ENCODE peak calls at places on chromosomes 4 and X, in four cellular contexts. I, X, T and R are unnamed samples. For H3K9me3 and H3K4me1, the result is how much of the 10 kb centered on the place peaks cover.

GRCh38 chr4:7403001-7403400 is 31.7 kb downstream of the PSAPL1 start:
- DNase-seq in I (no peak), T (no peak), X (no peak), R (peak)

GRCh38 chr4:27079056-27079455 is 218.4 kb downstream of the STIM2 start:
- DNase-seq in X (no peak), I (no peak), T (no peak), R (no peak)

GRCh38 chr4:14059006-14059405 is 431.5 kb upstream of the BOD1L1 start:
- DNase-seq in I (no peak), T (no peak), X (no peak), R (no peak)

GRCh38 chr4:13535118-13535517 is 9.2 kb downstream of the NKX3-2 start:
- DNase-seq in T (no peak), I (no peak), X (no peak), R (no peak)

GRCh38 chrX:114152130-114152529 is 431.8 kb upstream of the HTR2C start:
- DNase-seq in T (no peak), I (no peak), X (no peak), R (peak)

GRCh38 chr4:138562544-138562961 is 320.4 kb upstream of the SLC7A11 start:
- DNase-seq in I (no peak), X (no peak), T (no peak), R (no peak)

GRCh38 chr4:53043900-53044650 is 182.0 kb downstream of the RASL11B start:
- DNase-seq in I (no peak), T (no peak), X (no peak), R (no peak)

GRCh38 chr4:139265654-139266053 is 14.4 kb downstream of the MGARP start:
- DNase-seq in I (no peak), T (no peak), X (no peak), R (no peak)

GRCh38 chrX:51803833-51804232 is 60.6 kb downstream of the GSPT2 start:
- DNase-seq in I (no peak), T (no peak), X (no peak), R (no peak)

GRCh38 chrX:109839694-109840358 is 106.8 kb upstream of the ACSL4 start:
- DNase-seq in T (no peak), I (no peak), X (peak), R (no peak)

GRCh38 chr4:168859888-168860694 is 150.0 kb downstream of the CBR4 start:
- DNase-seq in I (no peak), X (no peak), T (peak), R (no peak)

GRCh38 chr4:138222041-138222440 is 20.1 kb downstream of the SLC7A11 start:
- DNase-seq in T (no peak), I (no peak), X (no peak), R (peak)

GRCh38 chr4:2047781-2048581 is 11.1 kb upstream of the NAT8L start:
- DNase-seq in X (no peak), T (no peak), I (peak), R (no peak)

GRCh38 chr4:159765402-159765801 is 662.5 kb downstream of the RAPGEF2 start:
- DNase-seq in X (no peak), T (no peak), I (no peak), R (no peak)

GRCh38 chr4:149884046-149884445 is 68.4 kb upstream of the IQCM start:
- DNase-seq in I (no peak), T (peak), X (no peak), R (no peak)

GRCh38 chr4:54187148-54187547 is 41.9 kb upstream of the PDGFRA start:
- DNase-seq in I (no peak), X (no peak), T (peak), R (no peak)

GRCh38 chrX:793216-793770 is 162.7 kb downstream of the SHOX start:
- DNase-seq in X (peak), I (no peak), T (no peak), R (no peak)

GRCh38 chrX:27445438-27445837 is 17.7 kb downstream of the PPP4R3C start:
- DNase-seq in X (no peak), I (no peak), T (no peak), R (no peak)

GRCh38 chr4:170259631-170260153 is 169.9 kb upstream of the AADAT start:
- DNase-seq in T (peak), I (peak), X (peak), R (peak)

GRCh38 chr4:118154643-118155042 is 120.4 kb downstream of the NDST3 start:
- DNase-seq in T (no peak), X (no peak), I (no peak), R (peak)

GRCh38 chrX:103464071-103464773 is 55.1 kb downstream of the RAB40A start:
- DNase-seq in T (peak), I (no peak), X (peak), R (peak)

GRCh38 chrX:115898382-115899001 is 272.1 kb upstream of the AGTR2 start:
- DNase-seq in I (no peak), X (peak), T (no peak), R (no peak)

GRCh38 chr4:5927747-5928146 is 34.9 kb upstream of the CRMP1 start:
- DNase-seq in T (no peak), X (no peak), I (no peak), R (no peak)

GRCh38 chrX:122046815-122047214 is 999.4 kb downstream of the GLUD2 start:
- DNase-seq in T (no peak), I (no peak), X (no peak), R (no peak)

GRCh38 chrX:118528089-118528753 is 32.6 kb downstream of the DOCK11 start:
- DNase-seq in T (no peak), X (no peak), I (no peak), R (no peak)

GRCh38 chr4:1536579-1537409 is 130.6 kb upstream of the NKX1-1 start:
- DNase-seq in T (no peak), X (no peak), I (no peak), R (no peak)

GRCh38 chrX:96909291-96909690 is 25.6 kb downstream of the RPA4 start:
- DNase-seq in I (no peak), X (no peak), T (no peak), R (no peak)

GRCh38 chr4:7199129-7199725 is 6.9 kb downstream of the SORCS2 start:
- DNase-seq in T (no peak), I (peak), X (peak), R (peak)

GRCh38 chr4:87151730-87152129 is 68.7 kb downstream of the KLHL8 start:
- DNase-seq in T (no peak), X (no peak), I (no peak), R (no peak)

GRCh38 chr4:121397941-121398601 is 17.3 kb upstream of the QRFPR start:
- DNase-seq in I (no peak), T (no peak), X (no peak), R (no peak)

GRCh38 chr4:55445921-55446577 is 50.3 kb downstream of the TMEM165 start:
- DNase-seq in X (no peak), T (no peak), I (no peak), R (peak)

GRCh38 chr4:152039085-152039484 is 278.3 kb upstream of the GATB start:
- DNase-seq in I (no peak), X (no peak), T (no peak), R (peak)

GRCh38 chr4:117385531-117385930 is 300.2 kb upstream of the TRAM1L1 start:
- DNase-seq in X (no peak), T (no peak), I (no peak), R (no peak)

GRCh38 chr4:147913137-147913536 is 181.2 kb downstream of the ARHGAP10 start:
- DNase-seq in X (no peak), I (no peak), T (no peak), R (no peak)

GRCh38 chr4:182188622-182189021 is 54.6 kb upstream of the TENM3 start:
- DNase-seq in T (no peak), I (no peak), X (no peak), R (no peak)

GRCh38 chrX:101357166-101357795 is 8.7 kb upstream of the TIMM8A start:
- DNase-seq in I (no peak), X (no peak), T (no peak), R (no peak)

DNA sequence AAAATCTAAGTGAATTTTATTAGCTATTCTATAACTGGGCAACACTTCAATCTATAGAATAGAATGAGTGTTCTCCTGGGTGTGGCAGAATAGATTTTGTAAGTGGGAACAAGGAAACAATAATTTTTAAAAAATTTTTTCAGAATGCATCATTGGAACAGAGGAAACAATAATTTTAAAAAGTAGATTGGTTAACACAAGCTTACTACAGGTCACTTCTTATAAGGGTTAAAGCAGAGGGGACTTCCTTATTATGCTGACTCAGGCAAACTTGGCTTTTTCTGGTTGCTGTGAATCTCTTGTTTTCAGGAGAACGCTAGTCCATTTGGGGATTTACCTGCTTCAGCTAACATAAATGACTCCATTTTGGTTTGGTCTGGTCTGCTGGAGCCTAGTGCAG is 52.5 kb downstream of the HOPX start:
- DNase-seq in X (no peak), T (no peak), I (no peak), R (no peak)
- H3K9me3 ChIP-seq in X (under half), T (under half), I (under half), R (under half)

GRCh38 chr4:186104895-186105720 is 604 bp downstream of the FAM149A start:
- DNase-seq in X (peak), I (no peak), T (peak), R (no peak)
- H3K27ac ChIP-seq in X (no peak), I (no peak), T (peak), R (no peak)

GRCh38 chr4:76001760-76002159 is 5.5 kb downstream of the CXCL9 start:
- DNase-seq in X (no peak), I (no peak), T (no peak), R (no peak)

GRCh38 chr4:76002176-76002575 is 5.1 kb downstream of the CXCL9 start:
- DNase-seq in T (no peak), X (no peak), I (no peak), R (no peak)

GRCh38 chr4:76007089-76007559 is at the start of gene CXCL9:
- DNase-seq in T (no peak), X (no peak), I (no peak), R (no peak)

GRCh38 chr4:76003620-76004019 is 3.7 kb downstream of the CXCL9 start:
- DNase-seq in I (no peak), X (no peak), T (no peak), R (no peak)

GRCh38 chr4:76003015-76003414 is 4.3 kb downstream of the CXCL9 start:
- DNase-seq in I (no peak), T (no peak), X (no peak), R (no peak)
- H3K4me1 ChIP-seq in I (under half), T (under half), X (under half), R (under half)

GRCh38 chr4:161248880-161249279 is 914.9 kb downstream of the FSTL5 start:
- DNase-seq in X (no peak), I (no peak), T (no peak), R (no peak)

GRCh38 chr4:161249779-161250440 is 913.9 kb downstream of the FSTL5 start:
- DNase-seq in T (no peak), X (no peak), I (no peak), R (no peak)

GRCh38 chr4:161254375-161254774 is 909.4 kb downstream of the FSTL5 start:
- DNase-seq in T (no peak), I (no peak), X (no peak), R (no peak)

GRCh38 chr4:161256172-161256571 is 907.6 kb downstream of the FSTL5 start:
- DNase-seq in T (no peak), I (no peak), X (no peak), R (no peak)

DNA sequence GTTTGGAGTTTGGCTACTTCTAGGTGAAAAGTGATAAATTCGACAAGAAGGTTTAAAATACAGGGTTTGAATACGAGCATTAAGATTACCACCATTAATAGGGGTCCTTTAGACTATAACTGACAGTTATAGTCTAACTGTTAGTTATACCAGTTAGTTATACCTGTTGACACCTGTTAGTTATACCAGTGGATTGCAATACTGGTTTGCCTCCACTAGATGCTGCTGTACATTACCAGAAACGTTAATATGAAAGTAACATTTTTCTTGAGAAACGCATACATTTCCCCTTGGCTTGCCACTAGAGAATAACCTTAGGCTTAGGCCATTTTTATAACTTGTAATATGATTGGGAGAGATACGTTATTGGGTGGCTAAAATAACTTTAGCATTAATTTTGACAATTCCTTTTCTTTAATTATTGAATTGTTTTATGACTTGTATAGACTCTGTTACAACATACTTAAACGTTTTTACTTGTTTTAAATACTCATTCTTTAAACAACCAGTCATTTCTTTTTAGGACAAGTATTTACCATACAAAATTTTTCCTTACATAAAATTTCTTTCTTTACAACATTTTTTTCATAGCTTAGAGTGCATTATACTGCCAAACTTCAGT is 911.2 kb downstream of the FSTL5 start:
- DNase-seq in X (no peak), T (no peak), I (no peak), R (no peak)
- H3K9me3 ChIP-seq in X (under half), T (under half), I (under half), R (under half)

GRCh38 chr4:40231464-40231863 is 34.6 kb downstream of the RHOH start:
- DNase-seq in T (no peak), I (no peak), X (no peak), R (no peak)
- H3K27ac ChIP-seq in T (no peak), I (no peak), X (no peak), R (no peak)

DNA sequence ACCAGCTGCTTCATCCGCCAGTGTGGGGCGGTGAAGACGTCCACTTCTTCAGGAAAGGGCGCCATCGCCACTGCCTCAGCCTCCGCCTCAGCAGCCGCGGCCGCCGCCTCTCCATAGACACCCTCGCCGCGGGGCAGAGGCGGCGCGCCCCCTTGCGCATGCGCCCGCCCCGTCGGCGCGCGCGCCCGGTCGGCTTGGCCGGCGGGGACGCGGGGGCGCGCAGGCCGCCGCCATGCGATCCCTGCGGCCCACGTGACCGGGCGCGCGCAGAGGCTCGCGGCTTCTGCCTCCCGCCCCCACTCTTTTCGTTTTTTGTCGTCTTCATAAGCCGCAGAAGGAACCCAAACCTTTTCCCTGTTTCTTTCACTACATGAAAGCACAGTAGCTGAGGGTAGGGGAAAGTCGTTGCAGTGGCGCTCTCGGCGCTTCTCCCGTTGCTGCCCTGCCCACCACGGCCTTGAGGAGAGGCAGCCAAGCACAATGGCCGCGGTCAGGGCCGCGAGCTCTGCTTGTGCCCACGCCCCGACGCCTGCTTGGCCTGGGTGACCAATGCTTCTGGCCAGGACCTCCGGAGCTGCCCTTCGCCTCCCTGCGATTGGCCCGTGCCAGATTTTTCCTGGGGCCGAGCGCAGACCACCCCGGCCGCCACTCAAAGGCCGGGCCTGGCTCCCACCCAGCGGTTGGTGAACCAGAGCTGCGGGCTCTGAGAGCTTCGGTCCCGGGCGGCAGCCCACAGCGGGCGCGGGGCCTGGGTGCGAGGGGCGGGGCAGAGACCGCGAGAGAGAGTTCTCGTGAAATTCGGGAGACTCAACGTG is at the start of gene FBXL5:
- DNase-seq in X (peak), T (peak), I (peak), R (peak)
- H3K4me1 ChIP-seq in X (under half), T (under half), I (under half), R (under half)

GRCh38 chr4:61772116-61772515 is 572.0 kb downstream of the ADGRL3 start:
- DNase-seq in I (no peak), T (no peak), X (no peak), R (no peak)
- H3K9me3 ChIP-seq in I (under half), T (under half), X (under half), R (under half)

DNA sequence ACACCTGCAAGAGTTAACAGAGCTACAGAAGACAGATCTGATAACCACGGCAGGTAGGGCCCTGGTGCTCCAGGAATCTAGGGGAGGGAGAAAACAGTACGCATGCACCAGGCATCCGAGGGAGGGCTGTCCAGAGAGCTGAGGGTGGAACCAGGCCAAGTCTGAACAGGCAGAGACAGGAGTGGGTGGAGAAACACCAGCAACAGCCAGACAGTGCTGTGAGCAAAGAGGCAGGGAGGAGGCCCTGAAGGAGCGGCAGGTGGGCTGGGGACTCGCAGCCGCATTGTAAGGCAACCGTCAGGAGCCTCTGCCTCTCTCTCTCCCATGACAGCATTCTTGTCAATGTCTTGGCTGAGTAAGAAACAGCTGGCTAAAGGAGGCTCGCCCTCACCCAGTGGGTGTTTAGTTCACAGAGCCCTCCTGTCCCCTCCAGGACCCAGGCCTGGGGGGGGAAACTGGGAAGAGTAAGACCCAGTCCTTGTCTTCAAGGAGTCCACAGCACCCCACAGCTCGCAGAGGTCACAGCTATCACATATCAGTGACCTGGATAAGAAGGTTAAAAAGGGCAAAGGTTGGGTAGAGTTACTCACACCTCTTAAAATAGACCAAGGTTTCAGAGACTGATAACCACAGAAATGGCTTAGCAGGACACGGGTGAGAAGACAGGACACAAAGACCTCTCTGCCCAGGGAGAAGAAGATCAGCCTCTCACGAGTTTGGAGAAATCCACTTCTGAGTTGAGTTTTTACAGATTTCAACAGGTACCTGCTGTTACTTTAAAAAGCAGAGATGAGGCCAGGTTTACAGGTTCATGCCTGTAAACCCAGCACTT is 10.5 kb downstream of the ACSL1 start:
- DNase-seq in X (peak), T (peak), I (peak), R (peak)
- H3K27ac ChIP-seq in X (no peak), T (peak), I (peak), R (no peak)

GRCh38 chrX:156002517-156002916 is 5.0 kb downstream of the IL9R start:
- DNase-seq in I (no peak), X (no peak), T (no peak), R (no peak)
- H3K4me1 ChIP-seq in I (under half), X (under half), T (under half), R (under half)

DNA sequence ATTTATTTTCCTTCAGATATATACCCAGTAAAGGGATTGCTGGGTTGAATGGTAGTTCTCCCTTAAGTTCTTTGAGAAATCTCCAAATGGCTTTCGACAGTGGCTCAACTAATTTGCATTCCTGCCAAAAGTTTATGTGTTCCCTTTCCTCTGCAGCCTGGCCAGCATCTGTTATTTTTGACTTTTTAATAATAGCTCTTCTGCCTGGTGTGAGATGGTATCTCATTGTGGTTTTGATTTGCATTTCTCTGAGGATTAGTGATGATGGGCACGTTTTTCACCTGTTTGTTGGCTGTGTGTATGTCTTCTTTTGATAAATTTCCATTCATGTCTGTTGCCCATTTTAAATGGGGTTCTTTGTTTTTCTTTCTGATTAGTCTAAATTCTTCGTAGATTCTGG is 375.2 kb downstream of the UBE2NL start:
- DNase-seq in T (no peak), X (no peak), I (no peak), R (no peak)
- H3K9me3 ChIP-seq in T (under half), X (under half), I (under half), R (under half)